ENCODE peak calls at places on chromosomes 7 and 10, in ten cellular contexts. L, F, C, E, Q, J, U, W, K and Z are unnamed samples.
A peak's percentile ranks its signal among the peaks of the same experiment; 100 is the strongest.

GRCh38 chr7:157004050-157004838 is 6.2 kb downstream of the MNX1 start:
- DNase-seq in K (no peak), L (peak; percentile 65), F (no peak), W (no peak), Q (peak; percentile 28), U (peak; percentile 48), J (no peak), C (no peak), E (no peak), Z (no peak)

GRCh38 chr7:153858335-153858734 is 193.9 kb upstream of the DPP6 start:
- DNase-seq in U (no peak), K (no peak), F (no peak), E (no peak), W (no peak), C (no peak), Q (no peak), J (no peak), L (no peak), Z (no peak)

GRCh38 chr7:69757990-69758430 is 159.7 kb downstream of the AUTS2 start:
- DNase-seq in Q (no peak), K (no peak), U (peak; percentile 69), E (no peak), C (no peak), W (no peak), F (no peak), L (no peak), J (no peak), Z (no peak)

GRCh38 chr10:71978988-71979691 is 14.9 kb downstream of the CHST3 start:
- DNase-seq in E (no peak), L (no peak), Q (no peak), F (no peak), W (no peak), C (no peak), K (no peak), J (no peak), U (no peak), Z (no peak)

GRCh38 chr7:23490357-23491131 is 20.3 kb upstream of the IGF2BP3 start:
- DNase-seq in U (peak; percentile 57), K (peak; percentile 45), C (peak; percentile 80), Q (peak; percentile 68), W (no peak), E (peak; percentile 50), F (peak; percentile 58), J (no peak), L (no peak), Z (no peak)

GRCh38 chr10:70508912-70509366 is 30.4 kb downstream of the PALD1 start:
- DNase-seq in Q (no peak), F (peak; percentile 64), L (peak; percentile 53), K (no peak), W (no peak), C (no peak), U (peak; percentile 42), J (no peak), E (peak; percentile 72), Z (no peak)

GRCh38 chr10:49609283-49610014 is 661 bp upstream of the SLC18A3 start:
- DNase-seq in K (no peak), F (no peak), W (no peak), E (no peak), J (no peak), U (no peak), L (peak; percentile 29), Q (no peak), C (no peak), Z (no peak)

GRCh38 chr7:102872460-102872859 is 40.3 kb upstream of the LRRC17 start:
- DNase-seq in U (peak; percentile 81), E (no peak), K (no peak), Q (peak; percentile 79), W (no peak), J (peak; percentile 61), F (no peak), L (no peak), C (no peak), Z (no peak)

GRCh38 chr10:6336013-6336412 is 133.3 kb downstream of the PFKFB3 start:
- DNase-seq in Q (no peak), E (no peak), W (no peak), U (no peak), L (no peak), F (no peak), K (no peak), J (no peak), C (no peak), Z (no peak)

GRCh38 chr10:86931872-86932271 is 25.5 kb downstream of the MMRN2 start:
- DNase-seq in U (peak; percentile 88), F (no peak), J (no peak), Q (no peak), L (no peak), C (no peak), K (no peak), W (no peak), E (no peak), Z (no peak)

GRCh38 chr7:46468753-46469356 is 547.8 kb upstream of the IGFBP3 start:
- DNase-seq in J (no peak), E (no peak), W (no peak), L (peak; percentile 41), K (no peak), U (peak; percentile 59), F (no peak), C (no peak), Q (no peak), Z (no peak)

GRCh38 chr7:84139986-84140729 is 54.4 kb downstream of the SEMA3A start:
- DNase-seq in C (no peak), K (no peak), Q (no peak), E (no peak), L (no peak), U (peak; percentile 56), F (no peak), W (no peak), J (no peak), Z (no peak)

GRCh38 chr7:80334185-80334584 is 177.7 kb downstream of the GNAT3 start:
- DNase-seq in U (no peak), J (no peak), K (no peak), E (no peak), C (no peak), W (no peak), L (no peak), F (no peak), Q (no peak), Z (no peak)

GRCh38 chr7:142153400-142153799 is 41.9 kb downstream of the MGAM2 start:
- DNase-seq in L (peak; percentile 25), F (no peak), K (no peak), E (no peak), C (no peak), U (no peak), J (no peak), Q (no peak), W (no peak), Z (no peak)

GRCh38 chr7:13989138-13989943 is at the start of gene ETV1:
- DNase-seq in K (peak; percentile 27), U (peak; percentile 84), Q (peak; percentile 45), L (peak; percentile 94), W (peak; percentile 72), E (peak; percentile 63), J (peak; percentile 37), F (peak; percentile 75), C (peak; percentile 85), Z (peak; percentile 46)

DNA sequence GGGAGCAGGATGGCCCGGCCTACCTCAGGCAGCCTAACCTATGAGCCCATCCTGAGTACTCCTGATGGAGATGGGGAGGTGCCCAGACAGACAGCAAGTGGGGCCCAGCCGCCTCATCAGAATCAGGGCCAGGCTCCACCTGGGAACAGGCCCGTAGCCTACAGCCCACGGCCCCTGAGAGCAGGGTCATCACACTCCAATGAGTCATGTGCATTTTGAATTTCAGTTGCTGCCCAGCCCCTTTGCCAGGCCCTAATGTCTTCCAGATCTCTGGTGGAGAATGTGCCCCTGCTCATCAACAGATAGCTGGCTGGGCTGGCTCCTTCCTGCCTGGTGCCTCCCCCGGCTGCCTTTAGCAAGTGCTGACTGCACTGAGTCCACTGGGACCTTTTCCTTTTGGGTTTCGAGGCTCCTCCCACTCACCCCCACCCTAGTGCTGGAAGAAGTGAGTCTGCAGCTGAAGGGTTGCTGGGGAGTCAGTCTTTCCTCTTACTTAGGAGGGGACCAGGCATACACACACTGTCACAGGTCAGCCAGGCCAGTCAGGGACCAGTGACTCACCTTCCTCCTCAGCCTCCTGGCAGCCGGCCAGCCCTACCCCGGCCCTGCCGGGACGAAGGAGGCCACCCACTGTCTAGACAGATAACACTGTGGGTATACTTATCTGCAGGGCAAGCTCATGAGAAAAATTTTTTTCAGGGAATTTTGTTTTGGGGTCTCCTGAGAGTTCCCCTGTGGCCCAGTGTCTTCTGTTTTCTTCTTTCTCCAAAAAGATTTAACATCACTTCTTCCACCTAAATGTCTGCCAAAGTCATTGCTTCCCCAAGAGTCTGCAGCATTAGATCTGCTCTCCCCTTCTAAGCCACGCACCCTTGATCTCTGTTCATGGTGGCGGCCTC is 9.1 kb upstream of the ASIC3 start:
- DNase-seq in K (peak; percentile 71), F (peak; percentile 63), Q (peak; percentile 97), U (peak; percentile 83), E (peak; percentile 59), J (no peak), C (peak; percentile 92), W (peak; percentile 67), L (peak; percentile 62), Z (no peak)
- H3K27ac ChIP-seq in K (no peak overlapping the region), F (peak overlapping the region; percentile 7), Q (peak overlapping the region; percentile 68), U (peak overlapping the region; percentile 77), E (peak overlapping the region; percentile 60), J (no peak overlapping the region), C (no peak overlapping the region), W (peak overlapping the region; percentile 50), L (peak overlapping the region; percentile 66), Z (no peak overlapping the region)

GRCh38 chr7:104981671-104982036 is 32.4 kb upstream of the KMT2E start:
- DNase-seq in J (no peak), K (no peak), E (no peak), L (no peak), F (no peak), U (no peak), Q (no peak), W (no peak), C (no peak), Z (no peak)
- H3K27ac ChIP-seq in J (no peak overlapping the region), K (no peak overlapping the region), E (peak overlapping the region; percentile 98), L (peak overlapping the region; percentile 94), F (peak overlapping the region; percentile 97), U (peak overlapping the region; percentile 75), Q (peak overlapping the region; percentile 97), W (no peak overlapping the region), C (no peak overlapping the region), Z (peak overlapping the region; percentile 98)

DNA sequence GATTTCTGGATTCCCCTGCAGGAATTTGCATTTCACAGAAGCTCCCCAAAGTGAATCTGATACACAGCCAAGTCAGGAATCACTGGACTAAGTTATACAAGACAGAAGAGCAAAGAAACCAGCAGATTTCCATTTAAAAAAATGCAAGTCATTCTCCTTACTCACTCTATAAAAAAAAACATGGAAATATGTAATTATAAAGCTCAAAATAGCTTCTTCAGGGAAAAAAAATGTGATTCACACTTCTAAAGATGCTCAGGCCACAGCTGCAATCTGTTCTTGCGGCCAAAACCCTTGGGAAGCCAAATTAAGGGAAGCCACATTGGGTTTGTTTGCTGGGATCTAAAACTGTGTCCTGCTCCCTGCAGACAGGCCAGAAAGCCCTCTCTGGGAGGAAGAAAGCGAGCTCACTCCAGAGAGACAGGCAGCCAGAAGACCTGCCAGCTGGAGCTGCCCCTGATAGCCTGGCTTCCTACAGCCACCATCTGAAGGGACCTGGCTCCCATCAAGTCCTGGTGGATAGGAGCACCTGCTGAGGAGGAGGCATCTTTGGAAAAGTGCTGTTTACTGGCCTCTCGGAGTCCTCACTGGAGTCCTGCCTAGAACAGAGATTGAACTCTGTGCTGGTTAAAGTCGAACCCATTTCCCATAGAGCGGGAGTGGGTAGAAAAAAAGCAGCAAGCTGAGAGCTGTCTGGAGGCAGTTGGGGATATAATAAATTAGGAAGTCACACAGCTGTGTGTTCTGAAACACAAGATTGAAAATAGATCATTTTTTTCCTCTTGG is 359.2 kb upstream of the AOAH start:
- DNase-seq in K (no peak), L (no peak), U (peak; percentile 27), F (peak; percentile 62), Q (no peak), E (peak; percentile 39), J (no peak), W (no peak), C (peak; percentile 62), Z (no peak)
- H3K27ac ChIP-seq in K (no peak overlapping the region), L (no peak overlapping the region), U (peak overlapping the region; percentile 72), F (peak overlapping the region; percentile 61), Q (no peak overlapping the region), E (peak overlapping the region; percentile 70), J (no peak overlapping the region), W (no peak overlapping the region), C (peak overlapping the region; percentile 28), Z (no peak overlapping the region)

GRCh38 chr10:60138026-60138425 is 231.7 kb upstream of the CCDC6 start:
- DNase-seq in E (no peak), F (no peak), K (no peak), Q (no peak), W (no peak), U (no peak), L (no peak), J (no peak), C (no peak), Z (no peak)
- H3K27ac ChIP-seq in E (no peak overlapping the region), F (no peak overlapping the region), K (no peak overlapping the region), Q (no peak overlapping the region), W (no peak overlapping the region), U (no peak overlapping the region), L (no peak overlapping the region), J (no peak overlapping the region), C (no peak overlapping the region), Z (no peak overlapping the region)